ENCODE peak calls at places on chromosomes 13 and 19, in ten cellular contexts. F, G, D, U, Q, A, J, N, X and H are unnamed samples.

GRCh38 chr13:66689628-66690027 is 540.5 kb downstream of the PCDH9 start:
- DNase-seq in F (no peak), G (no peak), D (no peak), U (no peak), Q (no peak), A (no peak), J (peak), N (peak), X (no peak), H (no peak)

GRCh38 chr13:114079601-114080536 is 52.6 kb downstream of the RASA3 start:
- DNase-seq in F (no peak), G (no peak), D (no peak), U (no peak), Q (no peak), A (no peak), J (no peak), N (no peak), X (peak), H (peak)

GRCh38 chr13:108322206-108322824 is 52.8 kb downstream of the TNFSF13B start:
- DNase-seq in F (peak), G (no peak), D (no peak), U (no peak), Q (peak), A (no peak), J (peak), N (peak), X (no peak), H (no peak)

GRCh38 chr13:106691251-106691650 is 123.3 kb upstream of the ARGLU1 start:
- DNase-seq in F (no peak), G (no peak), D (no peak), U (no peak), Q (no peak), A (no peak), J (no peak), N (no peak), X (no peak), H (no peak)

GRCh38 chr19:18373892-18374629 is 11.9 kb upstream of the GDF15 start:
- DNase-seq in F (peak), G (no peak), D (no peak), U (peak), Q (peak), A (peak), J (peak), N (no peak), X (peak), H (peak)

GRCh38 chr19:1773173-1773572 is 19.9 kb downstream of the ONECUT3 start:
- DNase-seq in F (no peak), G (no peak), D (no peak), U (no peak), Q (peak), A (no peak), J (no peak), N (no peak), X (no peak), H (no peak)

GRCh38 chr13:107351305-107351704 is 783.4 kb upstream of the ARGLU1 start:
- DNase-seq in F (no peak), G (no peak), D (no peak), U (no peak), Q (no peak), A (no peak), J (no peak), N (no peak), X (no peak), H (peak)

GRCh38 chr19:46748325-46749109 is 2.3 kb upstream of the STRN4 start:
- DNase-seq in F (peak), G (peak), D (peak), U (peak), Q (no peak), A (peak), J (peak), N (peak), X (peak), H (peak)

GRCh38 chr19:9000933-9001332 is 9.3 kb downstream of the MUC16 start:
- DNase-seq in F (no peak), G (no peak), D (no peak), U (no peak), Q (no peak), A (no peak), J (no peak), N (no peak), X (no peak), H (no peak)

GRCh38 chr19:36687214-36688056 is at the start of gene ZNF567:
- DNase-seq in F (peak), G (peak), D (peak), U (peak), Q (peak), A (peak), J (peak), N (peak), X (peak), H (peak)

GRCh38 chr19:8208119-8208709 is 956 bp upstream of the CERS4 start:
- DNase-seq in F (no peak), G (no peak), D (no peak), U (no peak), Q (no peak), A (no peak), J (peak), N (peak), X (no peak), H (peak)

GRCh38 chr13:32838985-32839384 is 177.2 kb upstream of the KL start:
- DNase-seq in F (peak), G (no peak), D (no peak), U (no peak), Q (no peak), A (no peak), J (no peak), N (peak), X (no peak), H (no peak)

GRCh38 chr13:46641274-46642081 is 88.5 kb downstream of the LRCH1 start:
- DNase-seq in F (no peak), G (no peak), D (no peak), U (no peak), Q (no peak), A (no peak), J (no peak), N (no peak), X (no peak), H (no peak)

GRCh38 chr19:2089001-2089711 is 7.0 kb downstream of the MOB3A start:
- DNase-seq in F (no peak), G (no peak), D (no peak), U (no peak), Q (peak), A (no peak), J (peak), N (peak), X (peak), H (no peak)

GRCh38 chr13:99203601-99204579 is 3.2 kb downstream of the UBAC2 start:
- DNase-seq in F (no peak), G (no peak), D (no peak), U (no peak), Q (no peak), A (no peak), J (no peak), N (no peak), X (no peak), H (no peak)

GRCh38 chr19:16799740-16800139 is 29.5 kb upstream of the SIN3B start:
- DNase-seq in F (no peak), G (no peak), D (no peak), U (no peak), Q (no peak), A (no peak), J (no peak), N (no peak), X (no peak), H (no peak)

GRCh38 chr19:21748088-21748487 is 19.3 kb downstream of the ZNF100 start:
- DNase-seq in F (no peak), G (no peak), D (no peak), U (no peak), Q (no peak), A (no peak), J (no peak), N (no peak), X (no peak), H (no peak)